ENCODE peak calls at places on chromosomes 13 and 19, in eight cellular contexts. S, D, F, P, Z, M, A and X are unnamed samples.

GRCh38 chr19:33798701-33799111 is 2.0 kb downstream of the KCTD15 start:
- DNase-seq in S (peak), Z (no peak), D (peak), F (no peak), A (no peak), P (peak), M (peak), X (no peak)

GRCh38 chr13:50731400-50731799 is 112.1 kb downstream of the DLEU7 start:
- DNase-seq in A (no peak), P (no peak), F (no peak), Z (no peak), D (peak), M (no peak), S (peak), X (no peak)

GRCh38 chr19:18274303-18274775 is at the start of gene IQCN:
- DNase-seq in F (no peak), M (no peak), Z (no peak), A (no peak), S (peak), D (peak), P (peak), X (peak)

GRCh38 chr19:44961821-44962220 is 6.6 kb downstream of the CLPTM1 start:
- DNase-seq in A (no peak), F (no peak), M (no peak), D (no peak), P (no peak), Z (no peak), S (no peak), X (no peak)

GRCh38 chr13:113192279-113192678 is 16.2 kb downstream of the PCID2 start:
- DNase-seq in M (no peak), S (no peak), F (no peak), Z (no peak), D (no peak), A (no peak), P (no peak), X (no peak)

GRCh38 chr19:10717356-10718204 is at the start of gene DNM2:
- DNase-seq in Z (peak), D (peak), S (peak), F (peak), P (peak), M (peak), A (peak), X (peak)

GRCh38 chr19:58535857-58536256 is 8.0 kb upstream of the TRIM28 start:
- DNase-seq in M (no peak), P (no peak), D (no peak), A (no peak), S (no peak), F (no peak), Z (no peak), X (no peak)

GRCh38 chr19:49231389-49231788 is 73.8 kb downstream of the TRPM4 start:
- DNase-seq in P (no peak), F (no peak), A (no peak), D (no peak), Z (no peak), S (no peak), M (no peak), X (no peak)

GRCh38 chr13:50224534-50224933 is 209.3 kb downstream of the KCNRG start:
- DNase-seq in S (peak), D (peak), Z (no peak), F (no peak), A (no peak), P (no peak), M (no peak), X (no peak)

GRCh38 chr13:27005556-27005955 is 166.1 kb downstream of the USP12 start:
- DNase-seq in P (peak), A (no peak), Z (no peak), D (no peak), S (no peak), M (no peak), F (peak), X (no peak)

GRCh38 chr19:8302357-8302691 is 5.8 kb downstream of the CD320 start:
- DNase-seq in S (peak), A (no peak), P (no peak), F (peak), M (no peak), D (peak), Z (peak), X (no peak)

GRCh38 chr13:100646030-100646673 is 28.4 kb downstream of the TMTC4 start:
- DNase-seq in D (peak), F (no peak), A (no peak), Z (no peak), M (peak), P (peak), S (peak), X (no peak)

GRCh38 chr13:39779337-39780270 is 124.1 kb downstream of the COG6 start:
- DNase-seq in P (no peak), S (peak), M (no peak), F (no peak), A (peak), D (peak), Z (no peak), X (no peak)

GRCh38 chr19:5844456-5845433 is 5.2 kb upstream of the FUT6 start:
- DNase-seq in D (no peak), P (no peak), M (no peak), F (no peak), S (no peak), A (no peak), Z (no peak), X (no peak)

GRCh38 chr13:43567608-43568007 is 219.2 kb downstream of the ENOX1 start:
- DNase-seq in S (peak), P (no peak), Z (no peak), F (no peak), D (peak), A (no peak), M (no peak), X (no peak)

GRCh38 chr13:76523740-76524382 is 362.3 kb downstream of the KCTD12 start:
- DNase-seq in F (no peak), D (peak), S (peak), M (no peak), A (no peak), P (no peak), Z (no peak), X (no peak)

GRCh38 chr19:39276740-39277139 is 8.5 kb downstream of the IFNL2 start:
- DNase-seq in M (no peak), P (no peak), F (no peak), A (no peak), Z (no peak), D (no peak), S (no peak), X (no peak)

GRCh38 chr13:96621634-96622033 is 372.6 kb downstream of the OXGR1 start:
- DNase-seq in Z (no peak), S (no peak), M (no peak), A (no peak), F (no peak), D (no peak), P (no peak), X (no peak)

GRCh38 chr19:1843116-1843515 is 5.2 kb downstream of the REXO1 start:
- DNase-seq in S (no peak), Z (no peak), P (no peak), D (no peak), F (no peak), M (no peak), A (no peak), X (no peak)

GRCh38 chr13:99752373-99752772 is 219.2 kb downstream of the ZIC5 start:
- DNase-seq in P (no peak), A (no peak), S (no peak), F (no peak), M (no peak), D (no peak), Z (no peak), X (no peak)

GRCh38 chr13:40445557-40445990 is 220.9 kb downstream of the FOXO1 start:
- DNase-seq in A (no peak), D (peak), Z (peak), S (peak), M (no peak), P (peak), F (peak), X (no peak)

GRCh38 chr19:46787331-46788100 is 878 bp downstream of the SLC1A5 start:
- DNase-seq in P (peak), Z (peak), M (peak), A (no peak), F (peak), D (peak), S (peak), X (peak)

GRCh38 chr13:60765700-60766411 is 368.8 kb downstream of the TDRD3 start:
- DNase-seq in M (peak), F (peak), Z (no peak), D (peak), P (no peak), S (peak), A (no peak), X (no peak)

GRCh38 chr13:45364876-45365557 is 24.0 kb upstream of the TPT1 start:
- DNase-seq in S (no peak), P (no peak), D (no peak), Z (no peak), M (no peak), F (no peak), A (no peak), X (no peak)

GRCh38 chr19:57161985-57162544 is 5.2 kb downstream of the DUXA start:
- DNase-seq in A (no peak), P (no peak), Z (no peak), D (no peak), S (no peak), M (no peak), F (no peak), X (no peak)

GRCh38 chr19:12141405-12141736 is 1.2 kb upstream of the ZNF20 start:
- DNase-seq in M (no peak), F (no peak), Z (no peak), P (no peak), S (no peak), D (no peak), A (no peak), X (no peak)
- TF ChIP-seq CTCF in M (no peak), F (no peak), Z (no peak), P (no peak), S (no peak), D (no peak), A (peak), X (peak)

DNA sequence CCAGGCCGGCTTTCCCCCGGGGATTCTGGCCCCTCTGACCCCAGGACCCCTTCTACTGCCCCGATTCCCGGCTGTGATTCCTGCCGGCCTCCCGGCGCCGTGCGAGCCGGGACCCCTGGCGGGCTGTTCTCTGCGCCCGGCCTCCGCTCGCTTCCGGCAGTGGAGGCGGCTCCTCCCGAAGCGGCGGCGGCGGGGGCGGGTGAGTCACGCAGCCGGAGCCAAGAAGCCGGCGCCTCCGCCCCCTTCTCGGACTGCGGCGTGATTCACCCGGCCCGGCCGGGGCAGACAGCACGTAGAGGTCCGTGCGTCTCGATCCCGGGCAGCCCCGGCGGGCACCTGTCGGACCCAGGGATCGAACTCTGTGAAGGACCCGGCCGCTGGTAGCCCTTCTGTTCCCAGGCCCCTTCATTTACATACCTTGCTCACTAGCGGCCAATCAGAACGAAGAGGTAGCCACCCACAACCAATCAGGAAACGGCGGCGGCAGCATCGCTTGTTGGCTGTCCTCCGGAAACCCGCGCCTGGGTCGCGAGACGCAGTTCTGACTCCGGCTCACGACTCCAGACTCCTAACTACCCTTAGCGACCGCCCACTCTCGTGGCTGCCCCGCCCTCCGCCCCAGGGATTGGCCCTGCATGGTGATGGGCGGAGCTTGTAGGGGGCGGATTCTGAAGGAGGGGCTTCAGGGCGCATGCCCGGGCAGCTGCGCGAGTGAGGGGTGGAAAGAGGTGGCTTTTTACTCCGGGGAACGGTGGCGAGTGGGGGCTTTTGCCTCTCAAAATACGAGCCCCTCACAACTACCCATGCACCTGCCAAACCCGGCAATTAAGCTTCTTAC is at the start of gene SERTAD1:
- DNase-seq in F (peak), M (peak), P (peak), D (peak), S (peak), Z (peak), A (peak), X (peak)
- TF ChIP-seq CTCF in F (peak), M (peak), P (peak), D (peak), S (peak), Z (peak), A (peak), X (peak)

GRCh38 chr13:98143601-98144500 is 957 bp downstream of the FARP1 start:
- DNase-seq in D (peak), S (peak), M (peak), A (no peak), P (peak), Z (peak), F (peak), X (peak)

GRCh38 chr13:98150836-98151489 is 8.1 kb downstream of the FARP1 start:
- DNase-seq in M (no peak), F (no peak), S (no peak), P (no peak), A (no peak), Z (no peak), D (no peak), X (no peak)

GRCh38 chr13:98143157-98143553 is 261 bp downstream of the FARP1 start:
- DNase-seq in F (no peak), D (no peak), M (peak), S (peak), P (no peak), A (no peak), Z (peak), X (no peak)

GRCh38 chr13:98144501-98145350 is 1.8 kb downstream of the FARP1 start:
- DNase-seq in D (peak), M (peak), S (peak), A (no peak), Z (peak), F (peak), P (peak), X (peak)

DNA sequence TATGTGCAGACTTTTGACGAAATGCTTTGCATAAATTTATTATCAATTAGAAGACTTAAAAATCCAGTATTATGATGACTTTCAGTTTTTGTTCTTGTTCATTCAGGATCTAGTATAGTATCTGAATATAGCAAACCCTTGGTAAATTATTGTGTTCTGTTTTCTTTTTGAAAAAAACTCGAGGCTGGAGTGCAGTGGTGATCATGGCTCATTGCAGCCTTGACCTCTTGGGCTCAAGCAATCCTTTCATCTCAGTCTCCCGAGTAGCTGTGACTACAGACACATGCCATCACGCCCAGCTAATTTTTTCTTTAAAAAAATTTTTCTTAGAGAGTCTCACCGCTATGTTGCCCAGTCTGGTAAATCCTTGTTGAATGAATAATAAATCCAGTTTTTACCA is 4.6 kb downstream of the FARP1 start:
- DNase-seq in Z (no peak), M (no peak), F (no peak), S (no peak), D (peak), P (no peak), A (no peak), X (no peak)
- TF ChIP-seq CTCF in Z (no peak), M (no peak), F (no peak), S (peak), D (peak), P (no peak), A (no peak), X (no peak)

GRCh38 chr19:29999490-29999889 is 57.5 kb downstream of the URI1 start:
- DNase-seq in M (no peak), P (no peak), Z (no peak), F (no peak), A (no peak), D (no peak), S (no peak), X (no peak)

GRCh38 chr19:30001301-30001700 is 59.3 kb downstream of the URI1 start:
- DNase-seq in F (no peak), D (no peak), P (no peak), M (no peak), A (no peak), Z (no peak), S (no peak), X (no peak)

GRCh38 chr19:30003862-30004261 is 61.8 kb downstream of the URI1 start:
- DNase-seq in M (no peak), D (peak), F (no peak), S (no peak), Z (no peak), P (no peak), A (no peak), X (no peak)

GRCh38 chr19:30000862-30001261 is 58.8 kb downstream of the URI1 start:
- DNase-seq in S (no peak), D (no peak), M (no peak), F (no peak), P (no peak), Z (no peak), A (no peak), X (no peak)

GRCh38 chr19:30001794-30002193 is 59.8 kb downstream of the URI1 start:
- DNase-seq in D (peak), M (peak), F (no peak), A (no peak), P (no peak), Z (no peak), S (peak), X (no peak)
- TF ChIP-seq CTCF in D (peak), M (peak), F (no peak), A (no peak), P (peak), Z (no peak), S (peak), X (no peak)